ENCODE peak calls at places on chromosomes 6 and 20, in ten cellular contexts. I is renal cortical epithelial cell; V is T-helper 2 cell; M is kidney; J is occipital lobe; S is stimulated activated naive CD4-positive, alpha-beta T cell; F is SK-MEL-5; L is DMS153; C is activated CD8-positive, alpha-beta memory T cell treated with anti-CD3 and anti-CD28 coated beads for 24 hours; E is myocyte. N is an unnamed sample.

GRCh38 chr6:27294409-27294808 is 17.7 kb downstream of the POM121L2 start:
- DNase-seq in I (no peak), V (no peak), M (no peak), J (no peak), S (no peak), F (peak), L (no peak), C (no peak), E (no peak), N (no peak)

GRCh38 chr6:109069746-109070145 is 24.9 kb downstream of the SESN1 start:
- DNase-seq in I (no peak), V (no peak), M (no peak), J (no peak), S (no peak), F (no peak), L (no peak), C (no peak), E (no peak), N (no peak)

GRCh38 chr20:50729925-50730764 is 1.2 kb upstream of the PARD6B start:
- DNase-seq in I (peak), V (no peak), M (no peak), J (no peak), S (no peak), F (no peak), L (peak), C (no peak), E (no peak), N (no peak)

GRCh38 chr20:61257596-61257995 is 5.5 kb downstream of the CDH4 start:
- DNase-seq in I (peak), V (no peak), M (no peak), J (no peak), S (no peak), F (no peak), L (no peak), C (no peak), E (no peak), N (no peak)

GRCh38 chr20:5806457-5807263 is 56.5 kb downstream of the SHLD1 start:
- DNase-seq in I (no peak), V (no peak), M (no peak), J (no peak), S (no peak), F (peak), L (no peak), C (no peak), E (no peak), N (no peak)

GRCh38 chr6:57048577-57048976 is 2.1 kb downstream of the KIAA1586 start:
- DNase-seq in I (no peak), V (no peak), M (no peak), J (no peak), S (no peak), F (no peak), L (no peak), C (no peak), E (no peak), N (no peak)

GRCh38 chr6:163324928-163325784 is 89.4 kb upstream of the QKI start:
- DNase-seq in I (peak), V (no peak), M (peak), J (no peak), S (no peak), F (peak), L (no peak), C (no peak), E (peak), N (no peak)

GRCh38 chr6:146859795-146860495 is 261.2 kb downstream of the ADGB start:
- DNase-seq in I (no peak), V (no peak), M (no peak), J (no peak), S (no peak), F (no peak), L (no peak), C (no peak), E (no peak), N (no peak)

GRCh38 chr6:36724514-36725385 is 27.1 kb downstream of the RAB44 start:
- DNase-seq in I (peak), V (no peak), M (no peak), J (peak), S (peak), F (peak), L (no peak), C (no peak), E (peak), N (no peak)

GRCh38 chr20:11454966-11455799 is 462.5 kb upstream of the BTBD3 start:
- DNase-seq in I (peak), V (no peak), M (no peak), J (no peak), S (no peak), F (peak), L (no peak), C (no peak), E (peak), N (no peak)

GRCh38 chr20:3712279-3712873 is at the start of gene SIGLEC1:
- DNase-seq in I (no peak), V (no peak), M (peak), J (peak), S (no peak), F (no peak), L (no peak), C (no peak), E (no peak), N (no peak)

GRCh38 chr20:32385541-32385940 is 27.4 kb downstream of the ASXL1 start:
- DNase-seq in I (no peak), V (no peak), M (no peak), J (no peak), S (no peak), F (no peak), L (no peak), C (no peak), E (no peak), N (no peak)

GRCh38 chr6:14337157-14337556 is 219.6 kb downstream of the CD83 start:
- DNase-seq in I (peak), V (no peak), M (no peak), J (no peak), S (no peak), F (no peak), L (no peak), C (no peak), E (no peak), N (no peak)

GRCh38 chr6:37354526-37355384 is 972 bp downstream of the RNF8 start:
- DNase-seq in I (no peak), V (no peak), M (no peak), J (peak), S (no peak), F (no peak), L (no peak), C (peak), E (peak), N (peak)

GRCh38 chr6:108896111-108896661 is 48.0 kb downstream of the ARMC2 start:
- DNase-seq in I (peak), V (no peak), M (no peak), J (no peak), S (no peak), F (no peak), L (no peak), C (no peak), E (peak), N (no peak)

GRCh38 chr6:90403489-90404381 is 107.1 kb upstream of the BACH2 start:
- DNase-seq in I (peak), V (no peak), M (peak), J (no peak), S (no peak), F (peak), L (no peak), C (no peak), E (peak), N (no peak)

GRCh38 chr6:52584203-52584602 is 7.3 kb upstream of the TRAM2 start:
- DNase-seq in I (no peak), V (no peak), M (no peak), J (no peak), S (no peak), F (no peak), L (no peak), C (no peak), E (no peak), N (no peak)

GRCh38 chr6:155171109-155171746 is 92.6 kb upstream of the CLDN20 start:
- DNase-seq in I (peak), V (peak), M (peak), J (peak), S (peak), F (no peak), L (no peak), C (peak), E (peak), N (peak)

GRCh38 chr20:32456869-32457421 is 98.8 kb downstream of the ASXL1 start:
- DNase-seq in I (peak), V (no peak), M (peak), J (peak), S (no peak), F (peak), L (no peak), C (peak), E (peak), N (peak)